ENCODE peak calls at places on chromosomes 2 and 18, in five cellular contexts. One of them, this sample, is unnamed.

GRCh38 chr2:221494556-221494955 is 77.5 kb downstream of the EPHA4 start:
- DNase-seq in activated CD4-positive, CD25-positive, alpha-beta regulatory T cell treated with anti-CD3 and anti-CD28 coated beads, Interleukin-2, amount 50 U/mL, for 72 hours: no peak
- DNase-seq in mucosa of descending colon: no peak
- DNase-seq in AG08395: no peak
- DNase-seq in NCI-H748 treated with DMSO at 0.1 percent for 48 hours: no peak
- DNase-seq in this sample: no peak

GRCh38 chr2:122451697-122452096 is 696.2 kb downstream of the TSN start:
- DNase-seq in activated CD4-positive, CD25-positive, alpha-beta regulatory T cell treated with anti-CD3 and anti-CD28 coated beads, Interleukin-2, amount 50 U/mL, for 72 hours: no peak
- DNase-seq in mucosa of descending colon: no peak
- DNase-seq in AG08395: no peak
- DNase-seq in NCI-H748 treated with DMSO at 0.1 percent for 48 hours: no peak
- DNase-seq in this sample: no peak

GRCh38 chr2:241576293-241576654 is 17.7 kb downstream of the BOK start:
- DNase-seq in activated CD4-positive, CD25-positive, alpha-beta regulatory T cell treated with anti-CD3 and anti-CD28 coated beads, Interleukin-2, amount 50 U/mL, for 72 hours: no peak
- DNase-seq in mucosa of descending colon: peak; percentile 34
- DNase-seq in AG08395: no peak
- DNase-seq in NCI-H748 treated with DMSO at 0.1 percent for 48 hours: no peak
- DNase-seq in this sample: no peak

GRCh38 chr2:231692847-231693246 is 15.5 kb upstream of the PTMA start:
- DNase-seq in activated CD4-positive, CD25-positive, alpha-beta regulatory T cell treated with anti-CD3 and anti-CD28 coated beads, Interleukin-2, amount 50 U/mL, for 72 hours: no peak
- DNase-seq in mucosa of descending colon: peak; percentile 84
- DNase-seq in AG08395: no peak
- DNase-seq in NCI-H748 treated with DMSO at 0.1 percent for 48 hours: no peak
- DNase-seq in this sample: no peak

GRCh38 chr2:239946570-239947311 is 78.4 kb downstream of the NDUFA10 start:
- DNase-seq in activated CD4-positive, CD25-positive, alpha-beta regulatory T cell treated with anti-CD3 and anti-CD28 coated beads, Interleukin-2, amount 50 U/mL, for 72 hours: no peak
- DNase-seq in mucosa of descending colon: no peak
- DNase-seq in AG08395: no peak
- DNase-seq in NCI-H748 treated with DMSO at 0.1 percent for 48 hours: no peak
- DNase-seq in this sample: peak; percentile 74

GRCh38 chr2:9767656-9768281 is 75.5 kb upstream of the TAF1B start:
- DNase-seq in activated CD4-positive, CD25-positive, alpha-beta regulatory T cell treated with anti-CD3 and anti-CD28 coated beads, Interleukin-2, amount 50 U/mL, for 72 hours: no peak
- DNase-seq in mucosa of descending colon: no peak
- DNase-seq in AG08395: no peak
- DNase-seq in NCI-H748 treated with DMSO at 0.1 percent for 48 hours: no peak
- DNase-seq in this sample: peak; percentile 16

GRCh38 chr2:200705305-200705985 is 106.3 kb upstream of the BZW1 start:
- DNase-seq in activated CD4-positive, CD25-positive, alpha-beta regulatory T cell treated with anti-CD3 and anti-CD28 coated beads, Interleukin-2, amount 50 U/mL, for 72 hours: no peak
- DNase-seq in mucosa of descending colon: no peak
- DNase-seq in AG08395: no peak
- DNase-seq in NCI-H748 treated with DMSO at 0.1 percent for 48 hours: no peak
- DNase-seq in this sample: no peak

GRCh38 chr2:76866464-76866863 is 655.7 kb downstream of the LRRTM4 start:
- DNase-seq in activated CD4-positive, CD25-positive, alpha-beta regulatory T cell treated with anti-CD3 and anti-CD28 coated beads, Interleukin-2, amount 50 U/mL, for 72 hours: no peak
- DNase-seq in mucosa of descending colon: no peak
- DNase-seq in AG08395: no peak
- DNase-seq in NCI-H748 treated with DMSO at 0.1 percent for 48 hours: no peak
- DNase-seq in this sample: no peak

GRCh38 chr2:224211821-224212220 is 172.7 kb upstream of the SERPINE2 start:
- DNase-seq in activated CD4-positive, CD25-positive, alpha-beta regulatory T cell treated with anti-CD3 and anti-CD28 coated beads, Interleukin-2, amount 50 U/mL, for 72 hours: no peak
- DNase-seq in mucosa of descending colon: no peak
- DNase-seq in AG08395: no peak
- DNase-seq in NCI-H748 treated with DMSO at 0.1 percent for 48 hours: no peak
- DNase-seq in this sample: no peak

GRCh38 chr2:134724341-134724740 is 5.5 kb upstream of the TMEM163 start:
- DNase-seq in activated CD4-positive, CD25-positive, alpha-beta regulatory T cell treated with anti-CD3 and anti-CD28 coated beads, Interleukin-2, amount 50 U/mL, for 72 hours: no peak
- DNase-seq in mucosa of descending colon: no peak
- DNase-seq in AG08395: no peak
- DNase-seq in NCI-H748 treated with DMSO at 0.1 percent for 48 hours: no peak
- DNase-seq in this sample: no peak

GRCh38 chr18:30527226-30527625 is 515.3 kb downstream of the DSC3 start:
- DNase-seq in activated CD4-positive, CD25-positive, alpha-beta regulatory T cell treated with anti-CD3 and anti-CD28 coated beads, Interleukin-2, amount 50 U/mL, for 72 hours: no peak
- DNase-seq in mucosa of descending colon: no peak
- DNase-seq in AG08395: no peak
- DNase-seq in NCI-H748 treated with DMSO at 0.1 percent for 48 hours: no peak
- DNase-seq in this sample: no peak

GRCh38 chr2:109203246-109204011 is 74.4 kb downstream of the SH3RF3 start:
- DNase-seq in activated CD4-positive, CD25-positive, alpha-beta regulatory T cell treated with anti-CD3 and anti-CD28 coated beads, Interleukin-2, amount 50 U/mL, for 72 hours: peak; percentile 18
- DNase-seq in mucosa of descending colon: no peak
- DNase-seq in AG08395: no peak
- DNase-seq in NCI-H748 treated with DMSO at 0.1 percent for 48 hours: no peak
- DNase-seq in this sample: peak; percentile 43

GRCh38 chr2:235607541-235608199 is 113.8 kb downstream of the AGAP1 start:
- DNase-seq in activated CD4-positive, CD25-positive, alpha-beta regulatory T cell treated with anti-CD3 and anti-CD28 coated beads, Interleukin-2, amount 50 U/mL, for 72 hours: no peak
- DNase-seq in mucosa of descending colon: no peak
- DNase-seq in AG08395: no peak
- DNase-seq in NCI-H748 treated with DMSO at 0.1 percent for 48 hours: no peak
- DNase-seq in this sample: no peak

GRCh38 chr2:27075219-27075871 is 3.1 kb upstream of the EMILIN1 start:
- DNase-seq in activated CD4-positive, CD25-positive, alpha-beta regulatory T cell treated with anti-CD3 and anti-CD28 coated beads, Interleukin-2, amount 50 U/mL, for 72 hours: no peak
- DNase-seq in mucosa of descending colon: peak; percentile 71
- DNase-seq in AG08395: no peak
- DNase-seq in NCI-H748 treated with DMSO at 0.1 percent for 48 hours: no peak
- DNase-seq in this sample: no peak